ENCODE peak calls at places on chromosomes 4 and X, in four cellular contexts. Z is thoracic aorta, C is tibial artery, Q is stomach. B is an unnamed sample. For H3K4me1, the result is how much of the 10 kb centered on the place peaks cover.

GRCh38 chr4:153418114-153418513 is 48.0 kb upstream of the TMEM131L start:
- DNase-seq in Z (no peak), C (no peak), Q (no peak), B (no peak)

GRCh38 chrX:138858438-138858837 is 146.9 kb upstream of the FGF13 start:
- DNase-seq in Z (no peak), C (no peak), Q (no peak), B (no peak)

GRCh38 chr4:121738780-121739547 is 26.0 kb downstream of the SMIM43 start:
- DNase-seq in Z (no peak), C (no peak), Q (no peak), B (no peak)

GRCh38 chr4:15769202-15769601 is 8.9 kb upstream of the CD38 start:
- DNase-seq in Z (no peak), C (no peak), Q (no peak), B (no peak)

GRCh38 chr4:99394913-99395312 is 40.2 kb downstream of the ADH7 start:
- DNase-seq in Z (no peak), C (no peak), Q (no peak), B (no peak)

GRCh38 chrX:151476597-151476996 is 79.6 kb downstream of the VMA21 start:
- DNase-seq in Z (no peak), C (no peak), Q (no peak), B (no peak)

GRCh38 chrX:115367455-115367854 is 77.9 kb downstream of the LUZP4 start:
- DNase-seq in Z (peak), C (no peak), Q (no peak), B (no peak)

GRCh38 chrX:129652565-129653169 is 2.1 kb downstream of the APLN start:
- DNase-seq in Z (no peak), C (no peak), Q (no peak), B (peak)

GRCh38 chr4:98430708-98431403 is 169.7 kb downstream of the RAP1GDS1 start:
- DNase-seq in Z (no peak), C (no peak), Q (no peak), B (no peak)

GRCh38 chrX:135384161-135384836 is 37.4 kb upstream of the SMIM10L2A start:
- DNase-seq in Z (no peak), C (no peak), Q (no peak), B (peak)

GRCh38 chr4:121789470-121789869 is 11.7 kb upstream of the EXOSC9 start:
- DNase-seq in Z (no peak), C (no peak), Q (no peak), B (no peak)

GRCh38 chr4:150033937-150034336 is 44.3 kb upstream of the DCLK2 start:
- DNase-seq in Z (no peak), C (no peak), Q (peak), B (no peak)

GRCh38 chrX:112687189-112687691 is 7.5 kb upstream of the LHFPL1 start:
- DNase-seq in Z (no peak), C (no peak), Q (no peak), B (no peak)

GRCh38 chr4:121072080-121072835 is at the start of gene NDNF:
- DNase-seq in Z (no peak), C (peak), Q (no peak), B (no peak)

GRCh38 chr4:123034023-123034422 is 111.6 kb upstream of the NUDT6 start:
- DNase-seq in Z (no peak), C (no peak), Q (no peak), B (no peak)

GRCh38 chr4:31160146-31160545 is 440.0 kb downstream of the PCDH7 start:
- DNase-seq in Z (no peak), C (no peak), Q (no peak), B (no peak)

GRCh38 chr4:67779631-67780030 is 25.4 kb upstream of the GNRHR start:
- DNase-seq in Z (no peak), C (no peak), Q (no peak), B (no peak)

GRCh38 chr4:40423735-40424134 is 88.6 kb downstream of the CHRNA9 start:
- DNase-seq in Z (no peak), C (no peak), Q (no peak), B (no peak)

GRCh38 chr4:15341733-15342300 is 86.0 kb upstream of the C1QTNF7 start:
- DNase-seq in Z (no peak), C (no peak), Q (no peak), B (no peak)

GRCh38 chr4:152983221-152983620 is 47.1 kb downstream of the FHDC1 start:
- DNase-seq in Z (no peak), C (no peak), Q (no peak), B (no peak)

GRCh38 chr4:188008377-188008776 is 12.8 kb downstream of the ZFP42 start:
- DNase-seq in Z (no peak), C (no peak), Q (no peak), B (no peak)

GRCh38 chr4:86963697-86964096 is 28.9 kb downstream of the AFF1 start:
- DNase-seq in Z (no peak), C (no peak), Q (no peak), B (no peak)

GRCh38 chr4:151313306-151314028 is 11.9 kb downstream of the SH3D19 start:
- DNase-seq in Z (no peak), C (no peak), Q (no peak), B (no peak)

GRCh38 chr4:176001171-176002006 is 64.3 kb upstream of the WDR17 start:
- DNase-seq in Z (no peak), C (no peak), Q (no peak), B (no peak)

GRCh38 chr4:113636438-113636818 is 125.1 kb downstream of the CAMK2D start:
- DNase-seq in Z (no peak), C (no peak), Q (no peak), B (peak)

GRCh38 chr4:31189938-31190337 is 469.8 kb downstream of the PCDH7 start:
- DNase-seq in Z (no peak), C (no peak), Q (no peak), B (no peak)

GRCh38 chrX:13165747-13166146 is 121.3 kb upstream of the FAM9C start:
- DNase-seq in Z (no peak), C (no peak), Q (no peak), B (no peak)
- H3K4me1 ChIP-seq in Z (under half), C (under half), Q (under half), B (under half)

DNA sequence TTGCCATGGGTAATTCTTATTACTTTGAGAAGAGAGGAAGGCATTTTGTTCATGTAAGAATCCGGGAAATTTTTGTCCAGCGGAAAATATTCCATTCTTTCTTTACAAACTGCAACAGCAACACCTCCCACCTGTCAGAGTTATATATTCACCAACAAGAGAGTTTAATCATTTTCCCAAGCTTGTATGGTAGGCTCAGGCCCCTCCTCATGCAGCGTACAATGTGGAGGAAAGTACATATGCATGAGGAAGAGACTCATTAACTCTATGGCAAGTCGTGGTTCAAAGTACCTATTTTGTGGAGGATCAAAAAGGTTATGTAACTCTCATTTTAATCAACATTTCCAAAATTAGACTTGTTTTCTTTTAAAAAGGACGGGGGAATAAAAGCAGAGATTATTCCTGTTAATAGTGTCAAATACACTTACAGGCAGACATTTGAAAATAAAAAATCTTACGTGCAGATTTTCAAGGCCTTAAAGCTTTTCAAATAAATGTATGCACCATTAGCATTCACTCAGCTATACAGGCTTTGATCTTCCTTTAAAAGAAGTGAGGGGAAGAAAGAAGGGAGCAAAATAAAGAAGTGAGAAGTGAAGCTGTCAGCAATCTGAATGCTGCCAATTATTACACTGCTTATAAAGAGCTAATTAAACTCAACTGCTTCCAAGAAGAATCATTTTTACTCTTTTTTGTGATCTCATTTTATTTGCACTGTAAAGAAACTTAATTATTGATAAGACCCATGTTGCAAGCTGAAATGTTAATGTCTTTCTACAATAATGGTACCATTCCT is 204.8 kb downstream of the FAT4 start:
- DNase-seq in Z (no peak), C (no peak), Q (no peak), B (no peak)
- H3K4me3 ChIP-seq in Z (no peak), C (no peak), Q (no peak), B (no peak)

GRCh38 chr4:78962597-78963115 is 23.4 kb upstream of the PAQR3 start:
- DNase-seq in Z (no peak), C (no peak), Q (no peak), B (no peak)
- H3K27ac ChIP-seq in Z (peak), C (peak), Q (no peak), B (no peak)

GRCh38 chrX:40108084-40108958 is 10.6 kb upstream of the BCOR start:
- DNase-seq in Z (no peak), C (peak), Q (peak), B (no peak)
- H3K4me1 ChIP-seq in Z (under half), C (half or more), Q (half or more), B (under half)

GRCh38 chr4:20253272-20253798 is 1.6 kb downstream of the SLIT2 start:
- DNase-seq in Z (no peak), C (no peak), Q (no peak), B (no peak)

GRCh38 chr4:20253799-20254409 is 2.2 kb downstream of the SLIT2 start:
- DNase-seq in Z (no peak), C (peak), Q (no peak), B (no peak)

GRCh38 chr4:20255251-20255586 is 3.5 kb downstream of the SLIT2 start:
- DNase-seq in Z (no peak), C (no peak), Q (no peak), B (no peak)

GRCh38 chr4:20255823-20256222 is 4.1 kb downstream of the SLIT2 start:
- DNase-seq in Z (no peak), C (no peak), Q (no peak), B (no peak)

GRCh38 chr4:20254517-20255250 is 3.0 kb downstream of the SLIT2 start:
- DNase-seq in Z (no peak), C (peak), Q (no peak), B (no peak)
- H3K4me3 ChIP-seq in Z (peak), C (peak), Q (peak), B (no peak)